ENCODE peak calls at places on chromosomes 7 and 10, in eight cellular contexts. One of them, this sample, is unnamed.

GRCh38 chr7:137038706-137039105 is 170.3 kb downstream of the CHRM2 start:
- DNase-seq in fibroblast of villous mesenchyme: no peak
- DNase-seq in psoas muscle: no peak
- DNase-seq in heart right ventricle: no peak
- DNase-seq in fibroblast of the aortic adventitia: no peak
- DNase-seq in MM.1S: no peak
- DNase-seq in GM06990: no peak
- DNase-seq in GM23338: no peak
- DNase-seq in this sample: no peak

GRCh38 chr10:103838095-103838395 is 17.3 kb downstream of the SH3PXD2A start:
- DNase-seq in fibroblast of villous mesenchyme: no peak
- DNase-seq in MM.1S: no peak
- DNase-seq in heart right ventricle: no peak
- DNase-seq in GM06990: no peak
- DNase-seq in fibroblast of the aortic adventitia: no peak
- DNase-seq in GM23338: no peak
- DNase-seq in psoas muscle: no peak
- DNase-seq in this sample: no peak

GRCh38 chr10:102631525-102632393 is 12.5 kb upstream of the TRIM8 start:
- DNase-seq in heart right ventricle: no peak
- DNase-seq in psoas muscle: peak; percentile 37
- DNase-seq in MM.1S: no peak
- DNase-seq in GM06990: no peak
- DNase-seq in GM23338: no peak
- DNase-seq in fibroblast of villous mesenchyme: no peak
- DNase-seq in fibroblast of the aortic adventitia: no peak
- DNase-seq in this sample: no peak

GRCh38 chr7:38169862-38170261 is 8.2 kb upstream of the STARD3NL start:
- DNase-seq in GM06990: peak; percentile 54
- DNase-seq in psoas muscle: no peak
- DNase-seq in MM.1S: no peak
- DNase-seq in fibroblast of the aortic adventitia: peak; percentile 94
- DNase-seq in heart right ventricle: no peak
- DNase-seq in fibroblast of villous mesenchyme: peak; percentile 64
- DNase-seq in GM23338: no peak
- DNase-seq in this sample: no peak

GRCh38 chr7:682810-683209 is 43.7 kb upstream of the DNAAF5 start:
- DNase-seq in GM06990: no peak
- DNase-seq in MM.1S: no peak
- DNase-seq in psoas muscle: no peak
- DNase-seq in fibroblast of the aortic adventitia: no peak
- DNase-seq in GM23338: no peak
- DNase-seq in heart right ventricle: no peak
- DNase-seq in fibroblast of villous mesenchyme: no peak
- DNase-seq in this sample: no peak

GRCh38 chr7:22675917-22676343 is 51.1 kb upstream of the IL6 start:
- DNase-seq in heart right ventricle: no peak
- DNase-seq in MM.1S: no peak
- DNase-seq in fibroblast of villous mesenchyme: peak; percentile 96
- DNase-seq in psoas muscle: no peak
- DNase-seq in GM06990: no peak
- DNase-seq in fibroblast of the aortic adventitia: no peak
- DNase-seq in GM23338: no peak
- DNase-seq in this sample: no peak

GRCh38 chr10:112775892-112776679 is 174.0 kb upstream of the TCF7L2 start:
- DNase-seq in GM06990: no peak
- DNase-seq in heart right ventricle: no peak
- DNase-seq in GM23338: no peak
- DNase-seq in MM.1S: no peak
- DNase-seq in fibroblast of villous mesenchyme: no peak
- DNase-seq in fibroblast of the aortic adventitia: no peak
- DNase-seq in psoas muscle: no peak
- DNase-seq in this sample: no peak

GRCh38 chr7:46811529-46811928 is 770.4 kb downstream of the TNS3 start:
- DNase-seq in fibroblast of the aortic adventitia: peak; percentile 95
- DNase-seq in fibroblast of villous mesenchyme: peak; percentile 84
- DNase-seq in heart right ventricle: peak; percentile 72
- DNase-seq in psoas muscle: no peak
- DNase-seq in GM06990: no peak
- DNase-seq in MM.1S: no peak
- DNase-seq in GM23338: no peak
- DNase-seq in this sample: no peak

GRCh38 chr7:158094671-158095256 is 492.9 kb downstream of the PTPRN2 start:
- DNase-seq in fibroblast of villous mesenchyme: no peak
- DNase-seq in psoas muscle: no peak
- DNase-seq in heart right ventricle: no peak
- DNase-seq in MM.1S: no peak
- DNase-seq in GM23338: peak; percentile 1
- DNase-seq in GM06990: no peak
- DNase-seq in fibroblast of the aortic adventitia: no peak
- DNase-seq in this sample: no peak

GRCh38 chr7:32658034-32658944 is 163.0 kb downstream of the AVL9 start:
- DNase-seq in GM23338: no peak
- DNase-seq in fibroblast of the aortic adventitia: no peak
- DNase-seq in MM.1S: no peak
- DNase-seq in fibroblast of villous mesenchyme: no peak
- DNase-seq in psoas muscle: no peak
- DNase-seq in heart right ventricle: no peak
- DNase-seq in GM06990: no peak
- DNase-seq in this sample: no peak

GRCh38 chr7:158317238-158318205 is 270.1 kb downstream of the PTPRN2 start:
- DNase-seq in GM23338: peak; percentile 24
- DNase-seq in psoas muscle: no peak
- DNase-seq in fibroblast of villous mesenchyme: no peak
- DNase-seq in fibroblast of the aortic adventitia: no peak
- DNase-seq in MM.1S: no peak
- DNase-seq in heart right ventricle: no peak
- DNase-seq in GM06990: no peak
- DNase-seq in this sample: peak; percentile 80

GRCh38 chr10:84216834-84217233 is 8.5 kb downstream of the LRIT2 start:
- DNase-seq in MM.1S: no peak
- DNase-seq in psoas muscle: no peak
- DNase-seq in fibroblast of the aortic adventitia: no peak
- DNase-seq in fibroblast of villous mesenchyme: no peak
- DNase-seq in heart right ventricle: no peak
- DNase-seq in GM23338: no peak
- DNase-seq in GM06990: no peak
- DNase-seq in this sample: no peak

GRCh38 chr7:28854750-28855074 is 103.4 kb downstream of the TRIL start:
- DNase-seq in MM.1S: no peak
- DNase-seq in GM06990: no peak
- DNase-seq in fibroblast of villous mesenchyme: no peak
- DNase-seq in fibroblast of the aortic adventitia: no peak
- DNase-seq in psoas muscle: no peak
- DNase-seq in heart right ventricle: no peak
- DNase-seq in GM23338: no peak
- DNase-seq in this sample: no peak

GRCh38 chr10:61973169-61973568 is 71.7 kb downstream of the ARID5B start:
- DNase-seq in psoas muscle: no peak
- DNase-seq in fibroblast of villous mesenchyme: peak; percentile 51
- DNase-seq in heart right ventricle: no peak
- DNase-seq in fibroblast of the aortic adventitia: peak; percentile 53
- DNase-seq in GM23338: no peak
- DNase-seq in GM06990: no peak
- DNase-seq in MM.1S: no peak
- DNase-seq in this sample: no peak

GRCh38 chr7:116171094-116171493 is 39.2 kb upstream of the TES start:
- DNase-seq in fibroblast of the aortic adventitia: peak; percentile 50
- DNase-seq in MM.1S: no peak
- DNase-seq in fibroblast of villous mesenchyme: no peak
- DNase-seq in heart right ventricle: no peak
- DNase-seq in GM23338: no peak
- DNase-seq in psoas muscle: no peak
- DNase-seq in GM06990: no peak
- DNase-seq in this sample: no peak

GRCh38 chr7:45606050-45606449 is 31.9 kb downstream of the ADCY1 start:
- DNase-seq in heart right ventricle: no peak
- DNase-seq in fibroblast of villous mesenchyme: no peak
- DNase-seq in GM23338: no peak
- DNase-seq in MM.1S: no peak
- DNase-seq in fibroblast of the aortic adventitia: no peak
- DNase-seq in GM06990: no peak
- DNase-seq in psoas muscle: no peak
- DNase-seq in this sample: no peak

GRCh38 chr10:114694735-114695134 is 36.7 kb upstream of the ABLIM1 start:
- DNase-seq in heart right ventricle: no peak
- DNase-seq in MM.1S: peak; percentile 14
- DNase-seq in psoas muscle: no peak
- DNase-seq in fibroblast of the aortic adventitia: no peak
- DNase-seq in fibroblast of villous mesenchyme: peak; percentile 30
- DNase-seq in GM23338: peak; percentile 87
- DNase-seq in GM06990: no peak
- DNase-seq in this sample: peak; percentile 56

DNA sequence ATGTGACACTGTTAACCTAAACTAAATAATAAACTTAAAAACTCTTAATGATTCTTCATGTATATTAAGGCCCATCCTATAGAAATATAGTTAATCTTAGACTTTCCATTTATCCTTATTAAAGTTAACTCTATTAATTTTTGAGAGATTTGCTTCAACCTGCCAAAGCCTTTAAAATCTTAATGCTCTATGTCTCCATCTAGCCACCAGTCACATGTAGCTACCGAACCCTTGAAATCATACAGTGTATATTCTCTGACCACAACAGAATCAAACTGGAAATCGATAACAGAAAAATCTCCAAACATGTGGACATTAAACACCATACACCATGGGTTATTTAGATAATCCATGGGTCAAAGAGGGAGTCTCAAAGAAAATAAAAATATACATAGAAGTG is 51.9 kb downstream of the ASZ1 start:
- DNase-seq in heart right ventricle: no peak
- DNase-seq in fibroblast of the aortic adventitia: peak; percentile 42
- DNase-seq in psoas muscle: no peak
- DNase-seq in MM.1S: peak; percentile 16
- DNase-seq in GM06990: no peak
- DNase-seq in fibroblast of villous mesenchyme: no peak
- DNase-seq in GM23338: no peak
- DNase-seq in this sample: no peak
- TF ChIP-seq CTCF in heart right ventricle: no peak
- TF ChIP-seq CTCF in fibroblast of the aortic adventitia: peak; percentile 54
- TF ChIP-seq CTCF in psoas muscle: no peak
- TF ChIP-seq CTCF in MM.1S: peak; percentile 50
- TF ChIP-seq CTCF in GM06990: peak; percentile 31
- TF ChIP-seq CTCF in fibroblast of villous mesenchyme: peak; percentile 35
- TF ChIP-seq CTCF in GM23338: peak; percentile 30
- TF ChIP-seq CTCF in this sample: no peak

DNA sequence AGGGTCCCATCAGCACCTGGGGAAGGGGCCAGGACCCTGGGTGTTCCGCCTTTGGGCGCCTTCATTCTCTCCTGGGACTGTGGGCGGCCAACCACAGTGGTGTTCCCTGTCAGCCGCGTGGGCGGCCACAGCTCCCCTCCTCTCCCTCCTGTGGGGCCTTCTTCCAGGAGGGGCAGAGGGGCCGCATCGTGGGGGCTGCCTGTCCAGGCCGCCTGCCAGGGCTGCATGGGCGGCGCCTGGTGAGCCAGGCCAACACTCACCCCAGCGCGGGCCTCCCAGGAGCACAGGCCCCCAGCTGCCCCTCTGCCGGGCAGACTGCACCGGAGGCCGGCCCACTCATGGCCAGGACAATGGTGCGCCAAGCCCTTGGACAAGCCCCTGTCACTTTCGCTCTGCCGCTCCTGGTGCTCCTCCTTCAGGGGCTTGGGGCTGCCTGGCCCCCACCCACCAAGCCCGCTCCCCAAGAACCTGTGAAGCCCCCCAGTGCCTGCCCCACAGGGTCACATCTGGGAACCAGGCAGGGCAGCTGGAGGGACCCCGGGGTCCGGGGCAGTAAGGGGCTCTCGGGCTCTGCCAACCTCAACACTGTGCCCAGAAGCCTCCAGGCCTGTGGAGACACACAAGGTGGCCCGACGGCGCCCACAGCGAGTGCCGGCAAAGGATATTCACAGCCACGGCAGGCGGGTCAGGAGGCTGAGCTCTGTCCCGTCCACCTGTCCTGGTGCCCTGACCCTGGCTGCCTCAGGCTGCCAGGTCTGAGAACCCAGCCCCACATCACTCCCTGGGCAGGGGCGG is 42.8 kb downstream of the AP5Z1 start:
- DNase-seq in psoas muscle: peak; percentile 36
- DNase-seq in fibroblast of the aortic adventitia: no peak
- DNase-seq in heart right ventricle: no peak
- DNase-seq in GM06990: no peak
- DNase-seq in MM.1S: no peak
- DNase-seq in GM23338: no peak
- DNase-seq in fibroblast of villous mesenchyme: no peak
- DNase-seq in this sample: no peak
- TF ChIP-seq CTCF in psoas muscle: no peak
- TF ChIP-seq CTCF in fibroblast of the aortic adventitia: no peak
- TF ChIP-seq CTCF in heart right ventricle: no peak
- TF ChIP-seq CTCF in GM06990: no peak
- TF ChIP-seq CTCF in MM.1S: no peak
- TF ChIP-seq CTCF in GM23338: no peak
- TF ChIP-seq CTCF in fibroblast of villous mesenchyme: no peak
- TF ChIP-seq CTCF in this sample: no peak

DNA sequence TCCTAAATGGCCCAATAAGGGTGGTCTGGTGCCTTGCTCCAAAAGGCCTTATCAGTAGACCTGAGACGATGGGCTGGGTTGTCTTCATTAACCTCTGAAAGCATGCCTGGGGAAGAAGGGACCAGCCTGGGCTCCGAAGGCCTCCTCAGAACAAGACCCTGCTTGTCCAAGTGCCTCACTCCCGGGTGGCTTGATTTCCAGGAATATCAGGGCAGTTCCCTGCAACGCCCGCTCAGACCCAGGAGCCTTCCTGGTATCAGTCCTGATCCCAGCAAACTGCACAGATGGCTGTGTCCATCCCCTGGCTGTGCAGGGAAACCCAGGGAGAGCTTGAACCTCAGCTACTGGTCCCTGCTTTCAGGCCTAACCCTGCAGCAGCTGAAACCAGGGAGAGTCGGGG is 49.9 kb upstream of the CUX1 start:
- DNase-seq in fibroblast of the aortic adventitia: no peak
- DNase-seq in heart right ventricle: no peak
- DNase-seq in GM06990: no peak
- DNase-seq in fibroblast of villous mesenchyme: no peak
- DNase-seq in MM.1S: no peak
- DNase-seq in psoas muscle: no peak
- DNase-seq in GM23338: no peak
- DNase-seq in this sample: no peak
- TF ChIP-seq CTCF in fibroblast of the aortic adventitia: no peak
- TF ChIP-seq CTCF in heart right ventricle: no peak
- TF ChIP-seq CTCF in GM06990: no peak
- TF ChIP-seq CTCF in fibroblast of villous mesenchyme: no peak
- TF ChIP-seq CTCF in MM.1S: no peak
- TF ChIP-seq CTCF in psoas muscle: no peak
- TF ChIP-seq CTCF in GM23338: no peak
- TF ChIP-seq CTCF in this sample: no peak

DNA sequence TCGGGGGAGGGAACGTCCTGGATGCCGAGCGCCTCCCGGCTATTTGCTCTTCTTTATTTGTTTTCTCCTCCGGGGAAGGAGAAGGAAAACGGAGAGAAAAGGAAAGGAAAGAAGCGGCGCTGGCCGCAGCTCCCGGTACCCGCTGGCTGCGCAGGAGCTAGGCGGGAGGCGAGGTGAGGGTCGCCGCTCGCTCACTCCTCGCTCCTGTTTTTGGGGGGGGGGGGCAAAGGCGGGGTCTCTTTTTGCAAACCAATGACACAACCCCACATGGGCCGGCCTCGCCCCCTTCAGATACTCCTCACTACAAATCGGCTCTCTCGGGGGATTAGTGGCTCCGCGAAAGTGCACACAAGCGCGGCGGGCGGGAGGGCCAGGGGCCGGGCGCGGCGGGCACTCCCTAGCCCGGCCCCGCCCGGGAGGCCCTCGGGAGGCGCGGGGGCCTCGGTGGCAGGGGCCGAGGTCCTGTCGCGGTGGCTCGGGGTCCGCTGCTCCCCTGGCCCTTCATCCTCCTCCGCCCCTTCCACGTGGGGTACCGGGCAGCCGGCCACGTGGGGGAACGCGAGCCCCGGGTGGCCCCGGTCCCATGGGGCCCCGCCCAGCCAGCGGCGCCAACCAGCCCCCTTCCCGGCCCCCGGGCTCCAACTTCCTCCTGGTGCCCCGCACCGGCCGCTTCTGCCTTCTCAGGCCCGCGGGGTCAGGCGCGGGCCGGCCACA is 650 bp upstream of the CTBP2 start:
- DNase-seq in MM.1S: no peak
- DNase-seq in heart right ventricle: peak; percentile 85
- DNase-seq in GM23338: peak; percentile 90
- DNase-seq in psoas muscle: peak; percentile 89
- DNase-seq in fibroblast of the aortic adventitia: peak; percentile 80
- DNase-seq in GM06990: peak; percentile 71
- DNase-seq in fibroblast of villous mesenchyme: peak; percentile 93
- DNase-seq in this sample: peak; percentile 70
- TF ChIP-seq CTCF in MM.1S: no peak
- TF ChIP-seq CTCF in heart right ventricle: no peak
- TF ChIP-seq CTCF in GM23338: no peak
- TF ChIP-seq CTCF in psoas muscle: no peak
- TF ChIP-seq CTCF in fibroblast of the aortic adventitia: peak; percentile 66
- TF ChIP-seq CTCF in GM06990: no peak
- TF ChIP-seq CTCF in fibroblast of villous mesenchyme: no peak
- TF ChIP-seq CTCF in this sample: no peak